ENCODE peak calls at places on chromosomes 7 and 10, in five cellular contexts. One of them, this sample, is unnamed.

GRCh38 chr10:36489928-36490279 is 635.5 kb upstream of the ANKRD30A start:
- DNase-seq in OCI-LY7: no peak
- DNase-seq in SK-N-SH: no peak
- DNase-seq in psoas muscle: no peak
- DNase-seq in kidney: no peak
- DNase-seq in this sample: no peak

GRCh38 chr7:157523766-157524421 is 187.1 kb downstream of the DNAJB6 start:
- DNase-seq in OCI-LY7: no peak
- DNase-seq in SK-N-SH: no peak
- DNase-seq in psoas muscle: peak
- DNase-seq in kidney: no peak
- DNase-seq in this sample: no peak

GRCh38 chr10:7424315-7424714 is 13.5 kb upstream of the SFMBT2 start:
- DNase-seq in OCI-LY7: peak
- DNase-seq in SK-N-SH: no peak
- DNase-seq in psoas muscle: no peak
- DNase-seq in kidney: no peak
- DNase-seq in this sample: no peak

GRCh38 chr10:120456626-120457430 is at the start of gene PLPP4:
- DNase-seq in OCI-LY7: no peak
- DNase-seq in SK-N-SH: peak
- DNase-seq in psoas muscle: no peak
- DNase-seq in kidney: peak
- DNase-seq in this sample: peak

GRCh38 chr10:51918921-51919325 is 219.5 kb upstream of the CSTF2T start:
- DNase-seq in OCI-LY7: no peak
- DNase-seq in SK-N-SH: no peak
- DNase-seq in psoas muscle: no peak
- DNase-seq in kidney: no peak
- DNase-seq in this sample: no peak

GRCh38 chr10:49520122-49520775 is 18.7 kb downstream of the ERCC6 start:
- DNase-seq in OCI-LY7: no peak
- DNase-seq in SK-N-SH: no peak
- DNase-seq in psoas muscle: no peak
- DNase-seq in kidney: no peak
- DNase-seq in this sample: no peak

GRCh38 chr7:29812185-29812876 is 6.0 kb downstream of the WIPF3 start:
- DNase-seq in OCI-LY7: no peak
- DNase-seq in SK-N-SH: no peak
- DNase-seq in psoas muscle: no peak
- DNase-seq in kidney: no peak
- DNase-seq in this sample: peak

GRCh38 chr10:62136931-62137330 is 131.7 kb downstream of the RTKN2 start:
- DNase-seq in OCI-LY7: no peak
- DNase-seq in SK-N-SH: no peak
- DNase-seq in psoas muscle: no peak
- DNase-seq in kidney: no peak
- DNase-seq in this sample: no peak

GRCh38 chr7:106057962-106058901 is 53.9 kb downstream of the SYPL1 start:
- DNase-seq in OCI-LY7: peak
- DNase-seq in SK-N-SH: no peak
- DNase-seq in psoas muscle: no peak
- DNase-seq in kidney: peak
- DNase-seq in this sample: no peak

GRCh38 chr7:90224204-90224603 is 12.7 kb downstream of the STEAP2 start:
- DNase-seq in OCI-LY7: no peak
- DNase-seq in SK-N-SH: no peak
- DNase-seq in psoas muscle: no peak
- DNase-seq in kidney: no peak
- DNase-seq in this sample: no peak

GRCh38 chr10:21526184-21526951 is 886 bp upstream of the SKIDA1 start:
- DNase-seq in OCI-LY7: no peak
- DNase-seq in SK-N-SH: peak
- DNase-seq in psoas muscle: peak
- DNase-seq in kidney: peak
- DNase-seq in this sample: no peak

GRCh38 chr10:110326351-110327032 is 21.8 kb upstream of the SMNDC1 start:
- DNase-seq in OCI-LY7: no peak
- DNase-seq in SK-N-SH: no peak
- DNase-seq in psoas muscle: no peak
- DNase-seq in kidney: no peak
- DNase-seq in this sample: no peak

GRCh38 chr7:135889823-135890222 is 87.3 kb downstream of the MTPN start:
- DNase-seq in OCI-LY7: no peak
- DNase-seq in SK-N-SH: no peak
- DNase-seq in psoas muscle: no peak
- DNase-seq in kidney: no peak
- DNase-seq in this sample: no peak

GRCh38 chr10:24616536-24616935 is 107.2 kb downstream of the ARHGAP21 start:
- DNase-seq in OCI-LY7: no peak
- DNase-seq in SK-N-SH: no peak
- DNase-seq in psoas muscle: no peak
- DNase-seq in kidney: no peak
- DNase-seq in this sample: no peak

GRCh38 chr10:23512355-23513058 is 73.6 kb downstream of the OTUD1 start:
- DNase-seq in OCI-LY7: no peak
- DNase-seq in SK-N-SH: no peak
- DNase-seq in psoas muscle: no peak
- DNase-seq in kidney: no peak
- DNase-seq in this sample: no peak

GRCh38 chr10:116038259-116038658 is 234.7 kb downstream of the GFRA1 start:
- DNase-seq in OCI-LY7: no peak
- DNase-seq in SK-N-SH: no peak
- DNase-seq in psoas muscle: peak
- DNase-seq in kidney: no peak
- DNase-seq in this sample: no peak

GRCh38 chr7:94130716-94131115 is 126.6 kb upstream of the BET1 start:
- DNase-seq in OCI-LY7: no peak
- DNase-seq in SK-N-SH: no peak
- DNase-seq in psoas muscle: no peak
- DNase-seq in kidney: no peak
- DNase-seq in this sample: no peak

GRCh38 chr10:121710207-121710606 is 112.0 kb upstream of the FGFR2 start:
- DNase-seq in OCI-LY7: no peak
- DNase-seq in SK-N-SH: peak
- DNase-seq in psoas muscle: no peak
- DNase-seq in kidney: no peak
- DNase-seq in this sample: no peak

GRCh38 chr10:62159357-62159756 is 109.3 kb downstream of the RTKN2 start:
- DNase-seq in OCI-LY7: no peak
- DNase-seq in SK-N-SH: no peak
- DNase-seq in psoas muscle: no peak
- DNase-seq in kidney: no peak
- DNase-seq in this sample: no peak

GRCh38 chr7:48471206-48471605 is 299.9 kb downstream of the ABCA13 start:
- DNase-seq in OCI-LY7: no peak
- DNase-seq in SK-N-SH: no peak
- DNase-seq in psoas muscle: no peak
- DNase-seq in kidney: no peak
- DNase-seq in this sample: no peak

GRCh38 chr7:99557196-99557607 is 1.2 kb upstream of the ZNF655 start:
- DNase-seq in OCI-LY7: peak
- DNase-seq in SK-N-SH: no peak
- DNase-seq in psoas muscle: no peak
- DNase-seq in kidney: no peak
- DNase-seq in this sample: no peak

GRCh38 chr10:126171555-126171954 is 216.7 kb downstream of the ADAM12 start:
- DNase-seq in OCI-LY7: no peak
- DNase-seq in SK-N-SH: no peak
- DNase-seq in psoas muscle: no peak
- DNase-seq in kidney: no peak
- DNase-seq in this sample: no peak

GRCh38 chr10:98449287-98449686 is 2.6 kb upstream of the HPS1 start:
- DNase-seq in OCI-LY7: no peak
- DNase-seq in SK-N-SH: no peak
- DNase-seq in psoas muscle: no peak
- DNase-seq in kidney: no peak
- DNase-seq in this sample: no peak

GRCh38 chr10:98444314-98445006 is 2.3 kb downstream of the HPS1 start:
- DNase-seq in OCI-LY7: peak
- DNase-seq in SK-N-SH: no peak
- DNase-seq in psoas muscle: no peak
- DNase-seq in kidney: no peak
- DNase-seq in this sample: peak

GRCh38 chr10:98446656-98447221 is at the start of gene HPS1:
- DNase-seq in OCI-LY7: peak
- DNase-seq in SK-N-SH: peak
- DNase-seq in psoas muscle: peak
- DNase-seq in kidney: peak
- DNase-seq in this sample: peak

GRCh38 chr10:98446121-98446655 is 547 bp downstream of the HPS1 start:
- DNase-seq in OCI-LY7: no peak
- DNase-seq in SK-N-SH: peak
- DNase-seq in psoas muscle: no peak
- DNase-seq in kidney: no peak
- DNase-seq in this sample: peak

GRCh38 chr10:98445200-98445812 is 1.4 kb downstream of the HPS1 start:
- DNase-seq in OCI-LY7: no peak
- DNase-seq in SK-N-SH: no peak
- DNase-seq in psoas muscle: no peak
- DNase-seq in kidney: no peak
- DNase-seq in this sample: peak
- H3K27ac ChIP-seq in OCI-LY7: no peak
- H3K27ac ChIP-seq in SK-N-SH: no peak
- H3K27ac ChIP-seq in psoas muscle: peak
- H3K27ac ChIP-seq in kidney: peak
- H3K27ac ChIP-seq in this sample: peak

GRCh38 chr7:72335561-72336381 is 76.4 kb downstream of the CALN1 start:
- DNase-seq in OCI-LY7: no peak
- DNase-seq in SK-N-SH: peak
- DNase-seq in psoas muscle: no peak
- DNase-seq in kidney: no peak
- DNase-seq in this sample: peak
- H3K4me3 ChIP-seq in OCI-LY7: no peak
- H3K4me3 ChIP-seq in SK-N-SH: no peak
- H3K4me3 ChIP-seq in psoas muscle: no peak
- H3K4me3 ChIP-seq in kidney: no peak
- H3K4me3 ChIP-seq in this sample: no peak

DNA sequence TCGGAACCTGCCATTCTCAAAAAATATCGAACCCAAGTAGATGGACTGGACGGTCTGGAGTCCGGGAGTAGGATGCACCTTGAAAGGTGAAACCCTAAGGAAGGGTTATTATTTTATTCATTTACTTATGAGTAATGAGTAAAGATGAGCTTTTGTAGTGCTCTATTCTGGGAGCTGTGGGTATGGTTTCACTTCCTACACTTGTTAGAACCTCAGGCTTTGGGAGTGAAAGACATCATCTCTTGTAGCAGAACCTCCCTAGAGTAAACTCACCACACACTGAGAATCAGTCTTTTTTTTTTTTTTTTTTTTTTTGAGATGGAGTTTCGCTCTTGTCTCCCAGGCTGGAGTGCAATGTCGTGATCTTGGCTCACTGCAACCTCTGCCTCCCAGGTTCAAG is 389.4 kb upstream of the AUTS2 start:
- DNase-seq in OCI-LY7: peak
- DNase-seq in SK-N-SH: no peak
- DNase-seq in psoas muscle: no peak
- DNase-seq in kidney: no peak
- DNase-seq in this sample: no peak
- H3K27ac ChIP-seq in OCI-LY7: no peak
- H3K27ac ChIP-seq in SK-N-SH: no peak
- H3K27ac ChIP-seq in psoas muscle: no peak
- H3K27ac ChIP-seq in kidney: no peak
- H3K27ac ChIP-seq in this sample: no peak

GRCh38 chr7:27153526-27153925 is 1.1 kb upstream of the HOXA3 start:
- DNase-seq in OCI-LY7: no peak
- DNase-seq in SK-N-SH: peak
- DNase-seq in psoas muscle: no peak
- DNase-seq in kidney: no peak
- DNase-seq in this sample: no peak

GRCh38 chr7:27151341-27151944 is 940 bp downstream of the HOXA3 start:
- DNase-seq in OCI-LY7: no peak
- DNase-seq in SK-N-SH: no peak
- DNase-seq in psoas muscle: no peak
- DNase-seq in kidney: peak
- DNase-seq in this sample: no peak

GRCh38 chr7:27150568-27151340 is 1.6 kb downstream of the HOXA3 start:
- DNase-seq in OCI-LY7: peak
- DNase-seq in SK-N-SH: peak
- DNase-seq in psoas muscle: peak
- DNase-seq in kidney: peak
- DNase-seq in this sample: no peak

GRCh38 chr7:27152816-27153486 is 568 bp upstream of the HOXA3 start:
- DNase-seq in OCI-LY7: no peak
- DNase-seq in SK-N-SH: peak
- DNase-seq in psoas muscle: no peak
- DNase-seq in kidney: peak
- DNase-seq in this sample: no peak

GRCh38 chr7:27151945-27152815 is at the start of gene HOXA3:
- DNase-seq in OCI-LY7: no peak
- DNase-seq in SK-N-SH: peak
- DNase-seq in psoas muscle: peak
- DNase-seq in kidney: peak
- DNase-seq in this sample: no peak
- H3K4me3 ChIP-seq in OCI-LY7: peak
- H3K4me3 ChIP-seq in SK-N-SH: no peak
- H3K4me3 ChIP-seq in psoas muscle: peak
- H3K4me3 ChIP-seq in kidney: peak
- H3K4me3 ChIP-seq in this sample: peak

DNA sequence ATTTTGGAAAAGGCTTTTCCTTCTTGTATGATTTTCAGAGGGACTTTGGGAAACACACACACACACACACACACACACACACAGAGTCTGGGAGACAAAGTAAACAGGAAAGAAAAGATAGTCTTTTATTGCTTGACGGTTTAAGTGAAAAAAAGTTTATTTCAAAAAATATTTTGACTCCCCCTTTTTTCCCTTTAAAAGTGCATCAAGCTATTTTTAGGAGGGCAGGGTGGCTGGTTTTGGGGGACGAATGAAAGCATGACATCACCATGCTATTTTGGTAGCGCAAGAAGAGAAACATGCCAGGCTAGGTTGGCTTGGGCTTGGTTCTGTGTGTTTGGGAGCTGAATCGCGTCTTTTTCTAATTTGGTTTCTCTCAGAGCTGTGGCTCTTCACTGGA is 129.2 kb downstream of the BAMBI start:
- DNase-seq in OCI-LY7: no peak
- DNase-seq in SK-N-SH: no peak
- DNase-seq in psoas muscle: no peak
- DNase-seq in kidney: no peak
- DNase-seq in this sample: no peak
- H3K27ac ChIP-seq in OCI-LY7: no peak
- H3K27ac ChIP-seq in SK-N-SH: no peak
- H3K27ac ChIP-seq in psoas muscle: no peak
- H3K27ac ChIP-seq in kidney: peak
- H3K27ac ChIP-seq in this sample: peak

GRCh38 chr7:101156277-101156676 is 2.0 kb downstream of the AP1S1 start:
- DNase-seq in OCI-LY7: no peak
- DNase-seq in SK-N-SH: no peak
- DNase-seq in psoas muscle: no peak
- DNase-seq in kidney: no peak
- DNase-seq in this sample: no peak
- H3K4me3 ChIP-seq in OCI-LY7: no peak
- H3K4me3 ChIP-seq in SK-N-SH: no peak
- H3K4me3 ChIP-seq in psoas muscle: no peak
- H3K4me3 ChIP-seq in kidney: no peak
- H3K4me3 ChIP-seq in this sample: no peak

This sample was measured in esophagus muscularis mucosa.